ENCODE peak calls at places on chromosomes 13 and 19, in seven cellular contexts. One of them, this sample, is unnamed.
A peak's percentile ranks its signal among the peaks of the same experiment; 100 is the strongest.

GRCh38 chr19:48480476-48481190 is 11.5 kb downstream of the CYTH2 start:
- DNase-seq in HS-27A: no peak
- DNase-seq in COLO829: no peak
- DNase-seq in activated T-cell treated with anti-CD3 and anti-CD28 coated beads, Interleukin-2, amount 50 U/mL, for 72 hours: peak; percentile 69
- DNase-seq in psoas muscle: no peak
- DNase-seq in AG04449: no peak
- DNase-seq in anterior cingulate cortex: peak; percentile 10
- DNase-seq in this sample: peak; percentile 24

GRCh38 chr13:75855847-75856246 is 219.7 kb downstream of the LMO7 start:
- DNase-seq in COLO829: no peak
- DNase-seq in AG04449: no peak
- DNase-seq in activated T-cell treated with anti-CD3 and anti-CD28 coated beads, Interleukin-2, amount 50 U/mL, for 72 hours: no peak
- DNase-seq in anterior cingulate cortex: no peak
- DNase-seq in HS-27A: no peak
- DNase-seq in psoas muscle: no peak
- DNase-seq in this sample: no peak

GRCh38 chr13:29000802-29001201 is 180.7 kb downstream of the MTUS2 start:
- DNase-seq in anterior cingulate cortex: no peak
- DNase-seq in COLO829: no peak
- DNase-seq in AG04449: no peak
- DNase-seq in activated T-cell treated with anti-CD3 and anti-CD28 coated beads, Interleukin-2, amount 50 U/mL, for 72 hours: no peak
- DNase-seq in HS-27A: no peak
- DNase-seq in psoas muscle: no peak
- DNase-seq in this sample: no peak

GRCh38 chr19:6211632-6212402 is 68.0 kb downstream of the MLLT1 start:
- DNase-seq in psoas muscle: no peak
- DNase-seq in HS-27A: no peak
- DNase-seq in activated T-cell treated with anti-CD3 and anti-CD28 coated beads, Interleukin-2, amount 50 U/mL, for 72 hours: no peak
- DNase-seq in anterior cingulate cortex: no peak
- DNase-seq in AG04449: no peak
- DNase-seq in COLO829: no peak
- DNase-seq in this sample: no peak

GRCh38 chr19:36605839-36606478 is 846 bp downstream of the ZNF382 start:
- DNase-seq in HS-27A: no peak
- DNase-seq in AG04449: no peak
- DNase-seq in COLO829: no peak
- DNase-seq in psoas muscle: no peak
- DNase-seq in anterior cingulate cortex: no peak
- DNase-seq in activated T-cell treated with anti-CD3 and anti-CD28 coated beads, Interleukin-2, amount 50 U/mL, for 72 hours: no peak
- DNase-seq in this sample: no peak

GRCh38 chr13:36918246-36919060 is 1.6 kb downstream of the SMAD9 start:
- DNase-seq in activated T-cell treated with anti-CD3 and anti-CD28 coated beads, Interleukin-2, amount 50 U/mL, for 72 hours: no peak
- DNase-seq in psoas muscle: no peak
- DNase-seq in COLO829: no peak
- DNase-seq in HS-27A: no peak
- DNase-seq in AG04449: no peak
- DNase-seq in anterior cingulate cortex: no peak
- DNase-seq in this sample: peak; percentile 6

GRCh38 chr13:64529874-64530485 is 2700.2 kb downstream of the PCDH9 start:
- DNase-seq in COLO829: peak; percentile 28
- DNase-seq in HS-27A: no peak
- DNase-seq in AG04449: no peak
- DNase-seq in anterior cingulate cortex: no peak
- DNase-seq in psoas muscle: no peak
- DNase-seq in activated T-cell treated with anti-CD3 and anti-CD28 coated beads, Interleukin-2, amount 50 U/mL, for 72 hours: no peak
- DNase-seq in this sample: no peak

GRCh38 chr13:87884874-87885273 is 213.7 kb downstream of the SLITRK5 start:
- DNase-seq in psoas muscle: no peak
- DNase-seq in AG04449: no peak
- DNase-seq in HS-27A: no peak
- DNase-seq in COLO829: peak; percentile 28
- DNase-seq in activated T-cell treated with anti-CD3 and anti-CD28 coated beads, Interleukin-2, amount 50 U/mL, for 72 hours: no peak
- DNase-seq in anterior cingulate cortex: no peak
- DNase-seq in this sample: no peak

GRCh38 chr19:29385191-29385795 is 140.5 kb upstream of the VSTM2B start:
- DNase-seq in psoas muscle: no peak
- DNase-seq in anterior cingulate cortex: no peak
- DNase-seq in HS-27A: no peak
- DNase-seq in COLO829: no peak
- DNase-seq in AG04449: no peak
- DNase-seq in activated T-cell treated with anti-CD3 and anti-CD28 coated beads, Interleukin-2, amount 50 U/mL, for 72 hours: no peak
- DNase-seq in this sample: no peak

GRCh38 chr13:64847767-64848166 is 2382.4 kb downstream of the PCDH9 start:
- DNase-seq in HS-27A: no peak
- DNase-seq in AG04449: no peak
- DNase-seq in COLO829: no peak
- DNase-seq in psoas muscle: no peak
- DNase-seq in activated T-cell treated with anti-CD3 and anti-CD28 coated beads, Interleukin-2, amount 50 U/mL, for 72 hours: no peak
- DNase-seq in anterior cingulate cortex: no peak
- DNase-seq in this sample: no peak

GRCh38 chr13:77318741-77319140 is 8.2 kb downstream of the MYCBP2 start:
- DNase-seq in HS-27A: no peak
- DNase-seq in AG04449: no peak
- DNase-seq in psoas muscle: no peak
- DNase-seq in COLO829: no peak
- DNase-seq in activated T-cell treated with anti-CD3 and anti-CD28 coated beads, Interleukin-2, amount 50 U/mL, for 72 hours: no peak
- DNase-seq in anterior cingulate cortex: no peak
- DNase-seq in this sample: no peak

GRCh38 chr13:71751074-71751473 is 115.9 kb downstream of the DACH1 start:
- DNase-seq in psoas muscle: no peak
- DNase-seq in anterior cingulate cortex: no peak
- DNase-seq in activated T-cell treated with anti-CD3 and anti-CD28 coated beads, Interleukin-2, amount 50 U/mL, for 72 hours: no peak
- DNase-seq in AG04449: no peak
- DNase-seq in COLO829: no peak
- DNase-seq in HS-27A: no peak
- DNase-seq in this sample: no peak

GRCh38 chr19:45767410-45767880 is 1.6 kb downstream of the SIX5 start:
- DNase-seq in COLO829: no peak
- DNase-seq in AG04449: peak; percentile 45
- DNase-seq in activated T-cell treated with anti-CD3 and anti-CD28 coated beads, Interleukin-2, amount 50 U/mL, for 72 hours: no peak
- DNase-seq in psoas muscle: peak; percentile 83
- DNase-seq in anterior cingulate cortex: no peak
- DNase-seq in HS-27A: peak; percentile 66
- DNase-seq in this sample: peak; percentile 79

GRCh38 chr13:113756441-113757097 is 2.5 kb upstream of the TMEM255B start:
- DNase-seq in HS-27A: no peak
- DNase-seq in anterior cingulate cortex: no peak
- DNase-seq in psoas muscle: no peak
- DNase-seq in COLO829: no peak
- DNase-seq in AG04449: no peak
- DNase-seq in activated T-cell treated with anti-CD3 and anti-CD28 coated beads, Interleukin-2, amount 50 U/mL, for 72 hours: no peak
- DNase-seq in this sample: no peak

GRCh38 chr13:41546372-41547252 is 89.3 kb downstream of the RGCC start:
- DNase-seq in HS-27A: peak; percentile 20
- DNase-seq in COLO829: peak; percentile 79
- DNase-seq in psoas muscle: no peak
- DNase-seq in AG04449: peak; percentile 60
- DNase-seq in activated T-cell treated with anti-CD3 and anti-CD28 coated beads, Interleukin-2, amount 50 U/mL, for 72 hours: peak; percentile 43
- DNase-seq in anterior cingulate cortex: no peak
- DNase-seq in this sample: peak; percentile 81

GRCh38 chr19:44553478-44554171 is 24.1 kb upstream of the CEACAM20 start:
- DNase-seq in psoas muscle: no peak
- DNase-seq in HS-27A: no peak
- DNase-seq in activated T-cell treated with anti-CD3 and anti-CD28 coated beads, Interleukin-2, amount 50 U/mL, for 72 hours: no peak
- DNase-seq in COLO829: no peak
- DNase-seq in AG04449: no peak
- DNase-seq in anterior cingulate cortex: no peak
- DNase-seq in this sample: peak; percentile 15

GRCh38 chr19:3362217-3362907 is 4.0 kb upstream of the NFIC start:
- DNase-seq in anterior cingulate cortex: no peak
- DNase-seq in AG04449: no peak
- DNase-seq in psoas muscle: no peak
- DNase-seq in activated T-cell treated with anti-CD3 and anti-CD28 coated beads, Interleukin-2, amount 50 U/mL, for 72 hours: no peak
- DNase-seq in COLO829: no peak
- DNase-seq in HS-27A: no peak
- DNase-seq in this sample: no peak

GRCh38 chr13:40600145-40600751 is 66.2 kb downstream of the FOXO1 start:
- DNase-seq in AG04449: no peak
- DNase-seq in HS-27A: no peak
- DNase-seq in activated T-cell treated with anti-CD3 and anti-CD28 coated beads, Interleukin-2, amount 50 U/mL, for 72 hours: peak; percentile 46
- DNase-seq in COLO829: no peak
- DNase-seq in psoas muscle: no peak
- DNase-seq in anterior cingulate cortex: no peak
- DNase-seq in this sample: no peak

GRCh38 chr13:98775844-98776598 is 23.5 kb upstream of the SLC15A1 start:
- DNase-seq in HS-27A: peak; percentile 27
- DNase-seq in anterior cingulate cortex: no peak
- DNase-seq in COLO829: no peak
- DNase-seq in activated T-cell treated with anti-CD3 and anti-CD28 coated beads, Interleukin-2, amount 50 U/mL, for 72 hours: no peak
- DNase-seq in psoas muscle: no peak
- DNase-seq in AG04449: no peak
- DNase-seq in this sample: peak; percentile 90

This sample was measured in brain microvascular endothelial cell.